ENCODE peak calls at places on chromosomes 3 and 15, in four cellular contexts. One of them, this sample, is unnamed.

GRCh38 chr15:91945385-91945784 is 91.9 kb downstream of the SLCO3A1 start:
- DNase-seq in HCT116: no peak
- DNase-seq in K562: no peak
- DNase-seq in HepG2: no peak
- DNase-seq in this sample: no peak

GRCh38 chr3:43345877-43346276 is 59.5 kb downstream of the SNRK start:
- DNase-seq in HepG2: no peak
- DNase-seq in K562: no peak
- DNase-seq in HCT116: no peak
- DNase-seq in this sample: no peak

GRCh38 chr3:17645074-17645698 is 97.2 kb downstream of the TBC1D5 start:
- DNase-seq in HepG2: peak; percentile 67
- DNase-seq in K562: peak; percentile 17
- DNase-seq in HCT116: peak; percentile 43
- DNase-seq in this sample: peak; percentile 32

GRCh38 chr15:80182611-80183210 is 29.9 kb downstream of the FAH start:
- DNase-seq in HepG2: no peak
- DNase-seq in HCT116: no peak
- DNase-seq in K562: no peak
- DNase-seq in this sample: no peak

GRCh38 chr3:27628029-27628750 is 93.9 kb downstream of the EOMES start:
- DNase-seq in K562: no peak
- DNase-seq in HepG2: no peak
- DNase-seq in HCT116: no peak
- DNase-seq in this sample: no peak

GRCh38 chr3:173135059-173135458 is 6.0 kb downstream of the SPATA16 start:
- DNase-seq in K562: no peak
- DNase-seq in HepG2: no peak
- DNase-seq in HCT116: no peak
- DNase-seq in this sample: no peak

GRCh38 chr3:138567403-138567802 is 26.7 kb downstream of the CEP70 start:
- DNase-seq in HCT116: no peak
- DNase-seq in HepG2: peak; percentile 35
- DNase-seq in K562: no peak
- DNase-seq in this sample: no peak

GRCh38 chr15:93246266-93247242 is 157.5 kb upstream of the RGMA start:
- DNase-seq in HCT116: no peak
- DNase-seq in K562: no peak
- DNase-seq in HepG2: no peak
- DNase-seq in this sample: no peak

GRCh38 chr15:80561500-80561899 is 133.6 kb upstream of the ABHD17C start:
- DNase-seq in K562: no peak
- DNase-seq in HCT116: no peak
- DNase-seq in HepG2: no peak
- DNase-seq in this sample: no peak

GRCh38 chr15:42591238-42591936 is 16.0 kb downstream of the STARD9 start:
- DNase-seq in K562: peak; percentile 41
- DNase-seq in HepG2: peak; percentile 84
- DNase-seq in HCT116: no peak
- DNase-seq in this sample: no peak

GRCh38 chr3:57164217-57164605 is 942 bp downstream of the IL17RD start:
- DNase-seq in K562: no peak
- DNase-seq in HCT116: no peak
- DNase-seq in HepG2: no peak
- DNase-seq in this sample: no peak

GRCh38 chr3:20352547-20353164 is 166.7 kb upstream of the SGO1 start:
- DNase-seq in HepG2: no peak
- DNase-seq in HCT116: no peak
- DNase-seq in K562: no peak
- DNase-seq in this sample: no peak

GRCh38 chr15:44028349-44028748 is 166.7 kb downstream of the FRMD5 start:
- DNase-seq in K562: no peak
- DNase-seq in HepG2: no peak
- DNase-seq in HCT116: no peak
- DNase-seq in this sample: no peak

GRCh38 chr3:12893872-12894271 is 52.5 kb upstream of the RPL32 start:
- DNase-seq in HepG2: no peak
- DNase-seq in HCT116: no peak
- DNase-seq in K562: no peak
- DNase-seq in this sample: no peak

GRCh38 chr15:99424978-99425665 is 140.7 kb upstream of the MEF2A start:
- DNase-seq in HCT116: no peak
- DNase-seq in K562: no peak
- DNase-seq in HepG2: peak; percentile 54
- DNase-seq in this sample: no peak
- TF ChIP-seq TCF7L2 in HCT116: no peak
- TF ChIP-seq TCF7L2 in K562: no peak
- TF ChIP-seq TCF7L2 in HepG2: no peak
- TF ChIP-seq TCF7L2 in this sample: no peak

GRCh38 chr3:106792716-106793115 is 584.5 kb upstream of the CCDC54 start:
- DNase-seq in HepG2: no peak
- DNase-seq in K562: no peak
- DNase-seq in HCT116: no peak
- DNase-seq in this sample: no peak
- TF ChIP-seq TCF7L2 in HepG2: no peak
- TF ChIP-seq TCF7L2 in K562: no peak
- TF ChIP-seq TCF7L2 in HCT116: no peak
- TF ChIP-seq TCF7L2 in this sample: no peak

GRCh38 chr3:122743581-122744120 is 50.0 kb downstream of the HSPBAP1 start:
- DNase-seq in HepG2: no peak
- DNase-seq in HCT116: no peak
- DNase-seq in K562: no peak
- DNase-seq in this sample: no peak
- TF ChIP-seq TCF7L2 in HepG2: no peak
- TF ChIP-seq TCF7L2 in HCT116: no peak
- TF ChIP-seq TCF7L2 in K562: no peak
- TF ChIP-seq TCF7L2 in this sample: no peak

GRCh38 chr15:95647878-95648277 is 682.6 kb upstream of the NR2F2 start:
- DNase-seq in HepG2: no peak
- DNase-seq in K562: no peak
- DNase-seq in HCT116: no peak
- DNase-seq in this sample: no peak

GRCh38 chr15:95645791-95646338 is 684.6 kb upstream of the NR2F2 start:
- DNase-seq in HepG2: no peak
- DNase-seq in HCT116: no peak
- DNase-seq in K562: no peak
- DNase-seq in this sample: no peak

GRCh38 chr15:95646892-95647291 is 683.6 kb upstream of the NR2F2 start:
- DNase-seq in HepG2: no peak
- DNase-seq in HCT116: no peak
- DNase-seq in K562: no peak
- DNase-seq in this sample: no peak

GRCh38 chr15:95646484-95646883 is 684.0 kb upstream of the NR2F2 start:
- DNase-seq in HCT116: no peak
- DNase-seq in HepG2: no peak
- DNase-seq in K562: no peak
- DNase-seq in this sample: no peak

DNA sequence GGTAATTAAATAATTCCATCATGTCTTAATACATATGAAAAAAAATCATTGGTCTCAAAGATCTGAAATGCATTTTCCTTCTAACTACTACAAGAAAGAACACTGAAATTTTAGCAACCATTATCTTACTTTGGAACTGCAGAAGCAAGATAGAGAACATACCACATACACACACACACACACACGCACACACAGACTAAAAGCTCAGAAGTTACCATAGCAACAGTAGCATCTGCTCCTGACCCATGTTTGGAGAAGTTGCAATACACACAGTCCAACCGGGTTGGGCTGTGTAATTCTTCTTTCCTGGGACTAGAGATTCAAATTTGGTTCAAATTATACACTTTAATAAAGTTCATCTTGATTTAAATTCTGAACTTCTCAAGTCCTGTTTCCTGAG is 686.0 kb upstream of the NR2F2 start:
- DNase-seq in HepG2: no peak
- DNase-seq in K562: no peak
- DNase-seq in HCT116: no peak
- DNase-seq in this sample: no peak
- TF ChIP-seq TCF7L2 in HepG2: no peak
- TF ChIP-seq TCF7L2 in K562: no peak
- TF ChIP-seq TCF7L2 in HCT116: no peak
- TF ChIP-seq TCF7L2 in this sample: no peak

DNA sequence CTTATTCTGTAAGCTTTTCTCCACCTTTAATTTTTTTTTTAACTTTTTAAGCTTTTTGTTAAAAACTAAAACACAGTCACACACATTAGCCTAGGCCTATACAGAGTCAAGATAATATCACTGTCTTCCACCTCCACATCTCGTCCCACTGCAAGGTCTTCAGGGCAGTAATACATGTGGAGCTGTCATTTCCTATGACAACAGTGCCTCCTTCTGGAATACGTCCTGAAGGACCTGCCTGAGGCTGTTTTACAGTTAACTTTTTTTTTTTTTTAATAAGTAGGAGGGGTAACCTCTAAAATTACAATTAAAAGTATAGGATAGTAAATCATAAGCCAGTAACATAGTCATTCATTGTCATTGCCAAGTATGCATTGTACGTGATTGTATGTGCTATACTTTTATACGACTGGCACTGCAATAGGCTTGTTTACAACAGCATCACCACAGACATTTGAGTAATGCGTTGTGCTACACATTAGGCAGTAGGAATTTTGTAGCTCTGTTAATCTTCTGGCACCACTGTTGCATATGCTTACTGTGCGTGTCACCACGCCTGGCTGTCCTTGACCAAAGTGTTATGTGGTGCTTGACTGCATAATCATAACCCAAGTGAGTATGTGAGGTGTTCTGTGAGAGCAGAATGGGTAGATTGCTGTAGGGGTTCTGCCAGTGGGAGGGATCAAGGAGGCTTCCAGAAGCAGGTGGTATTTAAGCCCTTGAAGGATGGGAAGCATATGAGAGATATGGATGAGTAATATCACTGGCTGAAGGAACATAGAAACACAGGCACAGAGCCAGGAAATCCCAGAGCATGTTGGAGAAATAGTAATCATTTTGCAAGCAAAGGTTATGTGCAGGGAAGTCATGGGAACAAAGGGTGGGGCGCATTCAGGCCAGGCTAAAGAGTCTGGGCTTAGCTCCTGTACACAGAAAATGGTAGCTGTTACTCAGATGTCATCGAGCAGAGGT is 18.3 kb downstream of the FBXO22 start:
- DNase-seq in K562: no peak
- DNase-seq in HepG2: peak; percentile 51
- DNase-seq in HCT116: peak; percentile 48
- DNase-seq in this sample: no peak
- TF ChIP-seq TCF7L2 in K562: no peak
- TF ChIP-seq TCF7L2 in HepG2: no peak
- TF ChIP-seq TCF7L2 in HCT116: no peak
- TF ChIP-seq TCF7L2 in this sample: no peak